ENCODE peak calls at places on chromosomes 2 and 18, in five cellular contexts. F is GM12878, Y is K562, Q is H1, V is HepG2. E is an unnamed sample.
A peak's percentile ranks its signal among the peaks of the same experiment; 100 is the strongest.

GRCh38 chr2:189552334-189552990 is 28.1 kb downstream of the SLC40A1 start:
- DNase-seq in Q (no peak), Y (no peak), F (no peak), V (peak; percentile 65), E (no peak)

GRCh38 chr18:3451989-3452749 is 2.2 kb downstream of the TGIF1 start:
- DNase-seq in Y (peak; percentile 55), F (no peak), V (no peak), Q (peak; percentile 50), E (no peak)

GRCh38 chr2:64718250-64718866 is 64.6 kb upstream of the SERTAD2 start:
- DNase-seq in Y (no peak), V (peak; percentile 20), Q (no peak), F (no peak), E (no peak)

GRCh38 chr2:156434461-156435291 is 1.5 kb upstream of the GPD2 start:
- DNase-seq in Q (no peak), F (no peak), Y (no peak), V (no peak), E (no peak)

GRCh38 chr2:67503066-67503795 is 106.1 kb downstream of the ETAA1 start:
- DNase-seq in V (no peak), Y (no peak), F (no peak), Q (no peak), E (no peak)

GRCh38 chr18:8526316-8526715 is 82.9 kb upstream of the RAB12 start:
- DNase-seq in V (no peak), Y (no peak), Q (no peak), F (no peak), E (no peak)

GRCh38 chr2:128289439-128289838 is 29.2 kb downstream of the HS6ST1 start:
- DNase-seq in Y (no peak), V (no peak), F (no peak), Q (no peak), E (no peak)

GRCh38 chr2:191539068-191539467 is 138.9 kb upstream of the NABP1 start:
- DNase-seq in F (no peak), V (no peak), Y (peak; percentile 32), Q (no peak), E (no peak)

GRCh38 chr2:45567974-45568789 is 42.9 kb downstream of the SRBD1 start:
- DNase-seq in V (no peak), F (peak; percentile 85), Y (peak; percentile 11), Q (no peak), E (no peak)

GRCh38 chr18:49632588-49632987 is 70.7 kb downstream of the LIPG start:
- DNase-seq in Y (no peak), Q (no peak), V (no peak), F (no peak), E (no peak)

GRCh38 chr2:129118296-129118695 is 799.6 kb upstream of the HS6ST1 start:
- DNase-seq in V (no peak), Q (no peak), Y (no peak), F (no peak), E (no peak)

GRCh38 chr2:4763009-4763408 is 929.2 kb upstream of the SOX11 start:
- DNase-seq in F (no peak), V (no peak), Y (no peak), Q (peak; percentile 63), E (no peak)

GRCh38 chr18:25299426-25299825 is 52.5 kb downstream of the ZNF521 start:
- DNase-seq in Q (no peak), V (no peak), Y (no peak), F (no peak), E (no peak)

GRCh38 chr2:3674446-3674845 is 16.4 kb downstream of the ALLC start:
- DNase-seq in Q (no peak), V (no peak), F (no peak), Y (no peak), E (no peak)

GRCh38 chr2:125684256-125684655 is 971.7 kb upstream of the GYPC start:
- DNase-seq in Q (no peak), V (no peak), F (no peak), Y (no peak), E (no peak)

GRCh38 chr2:24613154-24613814 is 122.2 kb downstream of the NCOA1 start:
- DNase-seq in Y (peak; percentile 50), Q (peak; percentile 61), F (peak; percentile 32), V (peak; percentile 54), E (peak; percentile 10)

GRCh38 chr2:95061119-95061512 is 35.6 kb downstream of the MAL start:
- DNase-seq in V (no peak), F (no peak), Q (no peak), Y (no peak), E (no peak)

GRCh38 chr2:239171643-239172042 is 229.2 kb downstream of the HDAC4 start:
- DNase-seq in F (no peak), Y (no peak), V (no peak), Q (no peak), E (no peak)
- H3K9me3 ChIP-seq in F (peaks cover 5% of the 10 kb centered on the region), Y (no peaks in the 10 kb centered on the region), V (peaks cover 17% of the 10 kb centered on the region), Q (peaks cover 24% of the 10 kb centered on the region), E (peaks cover 22% of the 10 kb centered on the region)

DNA sequence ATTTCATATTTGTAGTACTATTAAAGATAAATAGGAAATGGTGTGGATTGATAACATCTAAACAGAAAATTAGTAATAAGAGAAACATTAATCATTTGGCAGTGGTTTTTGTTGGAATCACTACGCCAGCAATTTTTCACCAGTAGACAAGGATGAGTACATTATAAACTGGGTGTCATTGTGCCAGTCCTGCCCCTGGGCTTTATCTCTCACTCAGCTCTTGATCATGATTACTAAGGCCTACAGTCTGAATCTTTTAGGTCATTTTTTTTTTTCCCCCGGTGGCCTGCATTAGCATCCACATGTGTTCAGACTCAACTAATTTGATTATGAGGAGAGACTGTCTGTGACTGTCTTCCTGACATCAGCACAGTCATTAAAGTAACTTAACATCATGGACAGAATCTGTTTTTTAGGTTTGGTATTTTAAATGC is 16.2 kb downstream of the GULP1 start:
- DNase-seq in Q (no peak), F (no peak), V (no peak), Y (no peak), E (no peak)
- TF ChIP-seq SIN3A in Q (no peak), F (no peak), V (no peak), Y (no peak), E (no peak)

GRCh38 chr18:66778048-66778447 is 174.2 kb upstream of the CDH19 start:
- DNase-seq in Y (no peak), F (no peak), Q (no peak), V (no peak), E (no peak)
- H3K9me3 ChIP-seq in Y (no peaks in the 10 kb centered on the region), F (no peaks in the 10 kb centered on the region), Q (no peaks in the 10 kb centered on the region), V (no peaks in the 10 kb centered on the region), E (no peaks in the 10 kb centered on the region)

GRCh38 chr2:60544059-60544458 is 9.4 kb downstream of the BCL11A start:
- DNase-seq in Y (no peak), V (no peak), F (no peak), Q (no peak), E (no peak)
- TF ChIP-seq SIN3A in Y (no peak), V (no peak), F (no peak), Q (no peak), E (no peak)

DNA sequence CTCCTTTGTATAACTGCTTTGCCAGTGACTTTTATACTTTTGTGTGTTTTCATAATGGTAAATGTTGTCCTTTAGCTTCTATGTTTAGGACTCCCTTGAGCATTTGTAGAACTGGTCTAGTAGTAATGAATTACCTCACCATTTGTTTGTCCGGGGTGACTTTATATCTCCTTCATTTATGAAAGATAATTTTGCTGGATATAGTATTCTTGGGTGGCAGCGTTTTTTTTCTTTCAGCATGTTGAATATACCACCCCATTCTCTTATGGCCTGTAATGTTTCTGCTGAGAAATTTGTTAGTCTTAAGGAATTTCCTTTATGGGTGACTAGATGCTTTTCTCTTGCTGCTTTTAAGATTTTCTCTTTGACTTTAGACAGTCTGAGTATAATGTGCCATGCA is 56.0 kb downstream of the GPC1 start:
- DNase-seq in Q (no peak), V (no peak), F (no peak), Y (no peak), E (no peak)
- H3K9me3 ChIP-seq in Q (peaks cover 22% of the 10 kb centered on the region), V (peaks cover 43% of the 10 kb centered on the region), F (no peaks in the 10 kb centered on the region), Y (peaks cover 6% of the 10 kb centered on the region), E (peaks cover 11% of the 10 kb centered on the region)

GRCh38 chr2:212791579-212791978 is 253.0 kb upstream of the ERBB4 start:
- DNase-seq in F (no peak), Q (no peak), V (no peak), Y (no peak), E (no peak)
- TF ChIP-seq SIN3A in F (no peak), Q (no peak), V (no peak), Y (no peak), E (no peak)

DNA sequence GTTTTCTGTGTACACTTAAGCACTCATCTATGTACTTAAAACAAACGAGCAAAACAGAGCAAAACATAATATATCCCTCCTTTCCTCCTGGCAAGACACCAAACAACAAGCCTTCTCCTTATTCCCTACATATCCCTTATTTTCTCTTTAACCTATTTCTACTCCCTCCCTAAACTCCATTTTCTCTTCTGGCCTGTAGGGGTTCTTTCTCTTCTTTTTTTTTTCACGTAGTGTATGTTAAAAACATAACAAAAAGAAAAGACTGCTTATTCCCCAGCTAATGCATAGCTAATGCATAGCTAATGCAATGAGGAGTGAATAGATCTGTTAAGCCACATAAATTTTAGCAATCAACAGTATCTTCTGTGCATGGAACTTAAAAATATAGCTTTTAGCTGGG is 193.4 kb downstream of the TMEM247 start:
- DNase-seq in V (no peak), F (no peak), Q (no peak), Y (no peak), E (no peak)
- H3K9me3 ChIP-seq in V (peaks cover 19% of the 10 kb centered on the region), F (no peaks in the 10 kb centered on the region), Q (no peaks in the 10 kb centered on the region), Y (no peaks in the 10 kb centered on the region), E (peaks cover 5% of the 10 kb centered on the region)

DNA sequence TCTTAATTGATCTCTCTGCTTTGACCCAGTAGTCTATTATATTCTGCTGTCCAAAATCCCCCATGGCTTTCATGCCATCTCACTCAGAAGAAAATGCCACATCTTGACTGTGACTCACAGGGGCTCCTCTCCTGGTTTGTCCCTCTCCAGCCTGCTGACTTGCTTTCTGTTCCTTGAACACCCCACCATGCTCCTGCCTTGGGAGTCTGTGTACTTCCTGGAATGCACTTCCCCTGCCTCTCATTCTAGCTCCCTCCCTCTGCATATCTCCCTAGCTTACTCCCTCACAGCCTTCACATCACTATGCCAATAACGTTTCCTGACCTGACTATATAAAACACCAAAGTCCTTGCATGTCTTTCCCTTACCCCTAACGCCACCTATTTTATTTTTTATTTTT is 167.2 kb downstream of the TRIB2 start:
- DNase-seq in Y (no peak), Q (no peak), F (no peak), V (no peak), E (no peak)
- TF ChIP-seq SIN3A in Y (no peak), Q (no peak), F (no peak), V (no peak), E (no peak)